ENCODE peak calls at places on chromosome 14, in four cellular contexts. One of them, this sample, is unnamed.

GRCh38 chr14:72717220-72717619 is 176.7 kb downstream of the DPF3 start:
- DNase-seq in NCI-H1694 treated with DMSO at 0.1 percent for 48 hours: no peak
- DNase-seq in AG08395: no peak
- DNase-seq in psoas muscle: no peak
- DNase-seq in this sample: no peak

GRCh38 chr14:71538949-71539659 is 393.1 kb upstream of the RGS6 start:
- DNase-seq in psoas muscle: no peak
- DNase-seq in AG08395: no peak
- DNase-seq in NCI-H1694 treated with DMSO at 0.1 percent for 48 hours: no peak
- DNase-seq in this sample: no peak

GRCh38 chr14:60346706-60347105 is 97.7 kb downstream of the PPM1A start:
- DNase-seq in AG08395: no peak
- DNase-seq in psoas muscle: no peak
- DNase-seq in NCI-H1694 treated with DMSO at 0.1 percent for 48 hours: no peak
- DNase-seq in this sample: no peak

GRCh38 chr14:36511981-36512584 is 7.9 kb downstream of the NKX2-1 start:
- DNase-seq in AG08395: no peak
- DNase-seq in psoas muscle: no peak
- DNase-seq in NCI-H1694 treated with DMSO at 0.1 percent for 48 hours: no peak
- DNase-seq in this sample: no peak

GRCh38 chr14:32329690-32330290 is 692 bp downstream of the AKAP6 start:
- DNase-seq in AG08395: no peak
- DNase-seq in NCI-H1694 treated with DMSO at 0.1 percent for 48 hours: no peak
- DNase-seq in psoas muscle: no peak
- DNase-seq in this sample: no peak

GRCh38 chr14:45057349-45057748 is 26.6 kb upstream of the PRPF39 start:
- DNase-seq in NCI-H1694 treated with DMSO at 0.1 percent for 48 hours: no peak
- DNase-seq in AG08395: no peak
- DNase-seq in psoas muscle: no peak
- DNase-seq in this sample: no peak

GRCh38 chr14:105629886-105630215 is 103.5 kb downstream of the TMEM121 start:
- DNase-seq in NCI-H1694 treated with DMSO at 0.1 percent for 48 hours: no peak
- DNase-seq in psoas muscle: no peak
- DNase-seq in AG08395: no peak
- DNase-seq in this sample: no peak

GRCh38 chr14:83744901-83745300 is 1785.0 kb upstream of the FLRT2 start:
- DNase-seq in psoas muscle: no peak
- DNase-seq in AG08395: no peak
- DNase-seq in NCI-H1694 treated with DMSO at 0.1 percent for 48 hours: no peak
- DNase-seq in this sample: no peak

GRCh38 chr14:24900281-24900868 is 149.6 kb downstream of the STXBP6 start:
- DNase-seq in NCI-H1694 treated with DMSO at 0.1 percent for 48 hours: no peak
- DNase-seq in AG08395: peak; percentile 79
- DNase-seq in psoas muscle: no peak
- DNase-seq in this sample: no peak

GRCh38 chr14:36973806-36974442 is 198.5 kb downstream of the SLC25A21 start:
- DNase-seq in AG08395: peak; percentile 19
- DNase-seq in NCI-H1694 treated with DMSO at 0.1 percent for 48 hours: no peak
- DNase-seq in psoas muscle: no peak
- DNase-seq in this sample: no peak

GRCh38 chr14:28765907-28766504 is 581 bp upstream of the FOXG1 start:
- DNase-seq in AG08395: no peak
- DNase-seq in NCI-H1694 treated with DMSO at 0.1 percent for 48 hours: peak; percentile 75
- DNase-seq in psoas muscle: no peak
- DNase-seq in this sample: no peak

GRCh38 chr14:74085828-74086227 is 1.1 kb downstream of the LIN52 start:
- DNase-seq in psoas muscle: no peak
- DNase-seq in AG08395: no peak
- DNase-seq in NCI-H1694 treated with DMSO at 0.1 percent for 48 hours: no peak
- DNase-seq in this sample: no peak

GRCh38 chr14:45246151-45246550 is 6.9 kb downstream of the MIS18BP1 start:
- DNase-seq in psoas muscle: no peak
- DNase-seq in AG08395: no peak
- DNase-seq in NCI-H1694 treated with DMSO at 0.1 percent for 48 hours: no peak
- DNase-seq in this sample: no peak

GRCh38 chr14:103708750-103709187 is 6.5 kb downstream of the XRCC3 start:
- DNase-seq in psoas muscle: no peak
- DNase-seq in NCI-H1694 treated with DMSO at 0.1 percent for 48 hours: no peak
- DNase-seq in AG08395: no peak
- DNase-seq in this sample: no peak

GRCh38 chr14:68753696-68754095 is 39.2 kb downstream of the ZFP36L1 start:
- DNase-seq in NCI-H1694 treated with DMSO at 0.1 percent for 48 hours: no peak
- DNase-seq in psoas muscle: no peak
- DNase-seq in AG08395: peak; percentile 41
- DNase-seq in this sample: no peak

GRCh38 chr14:64777461-64777860 is 73.2 kb downstream of the PLEKHG3 start:
- DNase-seq in NCI-H1694 treated with DMSO at 0.1 percent for 48 hours: no peak
- DNase-seq in AG08395: no peak
- DNase-seq in psoas muscle: no peak
- DNase-seq in this sample: no peak

GRCh38 chr14:96409701-96410100 is 17.8 kb downstream of the AK7 start:
- DNase-seq in NCI-H1694 treated with DMSO at 0.1 percent for 48 hours: no peak
- DNase-seq in AG08395: no peak
- DNase-seq in psoas muscle: no peak
- DNase-seq in this sample: no peak

GRCh38 chr14:58918066-58918465 is 270.4 kb upstream of the DAAM1 start:
- DNase-seq in psoas muscle: no peak
- DNase-seq in AG08395: no peak
- DNase-seq in NCI-H1694 treated with DMSO at 0.1 percent for 48 hours: no peak
- DNase-seq in this sample: no peak

GRCh38 chr14:96059519-96060135 is 20.5 kb downstream of the C14orf132 start:
- DNase-seq in AG08395: no peak
- DNase-seq in NCI-H1694 treated with DMSO at 0.1 percent for 48 hours: no peak
- DNase-seq in psoas muscle: no peak
- DNase-seq in this sample: no peak

GRCh38 chr14:105487449-105487985 is 831 bp downstream of the CRIP1 start:
- DNase-seq in NCI-H1694 treated with DMSO at 0.1 percent for 48 hours: no peak
- DNase-seq in AG08395: no peak
- DNase-seq in psoas muscle: peak; percentile 65
- DNase-seq in this sample: no peak

GRCh38 chr14:64910847-64911495 is 3.3 kb upstream of the CHURC1 start:
- DNase-seq in NCI-H1694 treated with DMSO at 0.1 percent for 48 hours: peak; percentile 75
- DNase-seq in AG08395: peak; percentile 18
- DNase-seq in psoas muscle: no peak
- DNase-seq in this sample: no peak

GRCh38 chr14:70600382-70601157 is at the start of gene MED6:
- DNase-seq in NCI-H1694 treated with DMSO at 0.1 percent for 48 hours: peak; percentile 98
- DNase-seq in AG08395: peak; percentile 96
- DNase-seq in psoas muscle: peak; percentile 93
- DNase-seq in this sample: peak; percentile 83

GRCh38 chr14:93029911-93030555 is 85.7 kb downstream of the ITPK1 start:
- DNase-seq in NCI-H1694 treated with DMSO at 0.1 percent for 48 hours: no peak
- DNase-seq in AG08395: no peak
- DNase-seq in psoas muscle: no peak
- DNase-seq in this sample: no peak

GRCh38 chr14:84493779-84494178 is 1036.2 kb upstream of the FLRT2 start:
- DNase-seq in NCI-H1694 treated with DMSO at 0.1 percent for 48 hours: no peak
- DNase-seq in psoas muscle: no peak
- DNase-seq in AG08395: no peak
- DNase-seq in this sample: no peak

GRCh38 chr14:23675906-23676305 is 39.7 kb downstream of the DHRS2 start:
- DNase-seq in NCI-H1694 treated with DMSO at 0.1 percent for 48 hours: no peak
- DNase-seq in psoas muscle: no peak
- DNase-seq in AG08395: no peak
- DNase-seq in this sample: no peak

GRCh38 chr14:22509751-22510300 is 79.2 kb downstream of the DAD1 start:
- DNase-seq in psoas muscle: no peak
- DNase-seq in NCI-H1694 treated with DMSO at 0.1 percent for 48 hours: no peak
- DNase-seq in AG08395: no peak
- DNase-seq in this sample: no peak

GRCh38 chr14:99241314-99242035 is 30.5 kb downstream of the BCL11B start:
- DNase-seq in AG08395: no peak
- DNase-seq in NCI-H1694 treated with DMSO at 0.1 percent for 48 hours: peak; percentile 51
- DNase-seq in psoas muscle: no peak
- DNase-seq in this sample: no peak

GRCh38 chr14:76977793-76978730 is 50.4 kb downstream of the IRF2BPL start:
- DNase-seq in AG08395: peak; percentile 72
- DNase-seq in psoas muscle: peak; percentile 47
- DNase-seq in NCI-H1694 treated with DMSO at 0.1 percent for 48 hours: peak; percentile 45
- DNase-seq in this sample: no peak

GRCh38 chr14:61401461-61401860 is 80.1 kb downstream of the PRKCH start:
- DNase-seq in NCI-H1694 treated with DMSO at 0.1 percent for 48 hours: no peak
- DNase-seq in psoas muscle: no peak
- DNase-seq in AG08395: no peak
- DNase-seq in this sample: no peak

GRCh38 chr14:56147980-56148901 is 30.0 kb downstream of the PELI2 start:
- DNase-seq in NCI-H1694 treated with DMSO at 0.1 percent for 48 hours: no peak
- DNase-seq in AG08395: no peak
- DNase-seq in psoas muscle: no peak
- DNase-seq in this sample: no peak

GRCh38 chr14:103109789-103110415 is 13.4 kb upstream of the TNFAIP2 start:
- DNase-seq in psoas muscle: peak; percentile 78
- DNase-seq in AG08395: peak; percentile 49
- DNase-seq in NCI-H1694 treated with DMSO at 0.1 percent for 48 hours: peak; percentile 75
- DNase-seq in this sample: no peak

GRCh38 chr14:104392396-104393198 is 187.0 kb upstream of the C14orf180 start:
- DNase-seq in psoas muscle: no peak
- DNase-seq in AG08395: no peak
- DNase-seq in NCI-H1694 treated with DMSO at 0.1 percent for 48 hours: no peak
- DNase-seq in this sample: no peak

GRCh38 chr14:67331368-67332125 is 28.1 kb downstream of the ATP6V1D start:
- DNase-seq in AG08395: peak; percentile 14
- DNase-seq in NCI-H1694 treated with DMSO at 0.1 percent for 48 hours: no peak
- DNase-seq in psoas muscle: no peak
- DNase-seq in this sample: no peak

GRCh38 chr14:77206261-77206824 is 24.7 kb downstream of the TMEM63C start:
- DNase-seq in NCI-H1694 treated with DMSO at 0.1 percent for 48 hours: no peak
- DNase-seq in psoas muscle: no peak
- DNase-seq in AG08395: no peak
- DNase-seq in this sample: no peak

GRCh38 chr14:50943261-50943942 is 881 bp downstream of the PYGL start:
- DNase-seq in AG08395: peak; percentile 44
- DNase-seq in psoas muscle: peak; percentile 74
- DNase-seq in NCI-H1694 treated with DMSO at 0.1 percent for 48 hours: no peak
- DNase-seq in this sample: no peak

GRCh38 chr14:21965042-21965441 is 291.4 kb upstream of the OR4E1 start:
- DNase-seq in AG08395: no peak
- DNase-seq in psoas muscle: no peak
- DNase-seq in NCI-H1694 treated with DMSO at 0.1 percent for 48 hours: no peak
- DNase-seq in this sample: no peak